ENCODE peak calls at places on chromosomes 7 and 10, in ten cellular contexts. U is activated CD4-positive, alpha-beta T cell treated with anti-CD3 and anti-CD28 coated beads for 24 hours; B is ELF-1; Z is astrocyte of the spinal cord; O is B cell; R is dorsolateral prefrontal cortex; Y is stimulated activated CD8-positive, alpha-beta memory T cell treated with anti-CD3 and anti-CD28 coated beads, Interleukin-15, amount 100 ng/mL, for 24 hours; N is esophagus squamous epithelium; I is foreskin fibroblast; V is amniotic stem cell. L is an unnamed sample.

GRCh38 chr7:5532520-5533335 is 109.1 kb upstream of the TNRC18 start:
- DNase-seq in U (no peak), B (peak), Z (no peak), O (peak), R (peak), Y (no peak), N (no peak), I (no peak), V (no peak), L (peak)

GRCh38 chr7:99379043-99379577 is 4.6 kb downstream of the ARPC1B start:
- DNase-seq in U (no peak), B (peak), Z (peak), O (no peak), R (no peak), Y (no peak), N (no peak), I (peak), V (peak), L (no peak)

GRCh38 chr7:1941464-1942025 is 271.5 kb downstream of the ELFN1 start:
- DNase-seq in U (no peak), B (no peak), Z (no peak), O (no peak), R (no peak), Y (no peak), N (no peak), I (no peak), V (no peak), L (no peak)

GRCh38 chr10:47353351-47353750 is 5.2 kb downstream of the RBP3 start:
- DNase-seq in U (no peak), B (no peak), Z (no peak), O (no peak), R (no peak), Y (no peak), N (no peak), I (no peak), V (no peak), L (no peak)

GRCh38 chr7:92784935-92785334 is 51.4 kb downstream of the CDK6 start:
- DNase-seq in U (no peak), B (no peak), Z (no peak), O (no peak), R (no peak), Y (no peak), N (no peak), I (no peak), V (no peak), L (no peak)

GRCh38 chr7:1393421-1393820 is 65.8 kb downstream of the MICALL2 start:
- DNase-seq in U (no peak), B (no peak), Z (no peak), O (no peak), R (no peak), Y (no peak), N (no peak), I (no peak), V (no peak), L (no peak)

GRCh38 chr10:70132098-70133029 is at the start of gene AIFM2:
- DNase-seq in U (no peak), B (peak), Z (peak), O (peak), R (peak), Y (peak), N (no peak), I (peak), V (no peak), L (no peak)

GRCh38 chr10:58385784-58386112 is 538 bp downstream of the TFAM start:
- DNase-seq in U (no peak), B (no peak), Z (peak), O (no peak), R (peak), Y (no peak), N (no peak), I (no peak), V (peak), L (peak)

GRCh38 chr10:119446441-119447277 is 95.9 kb downstream of the RGS10 start:
- DNase-seq in U (no peak), B (no peak), Z (no peak), O (no peak), R (no peak), Y (no peak), N (no peak), I (no peak), V (no peak), L (no peak)

GRCh38 chr7:151168022-151168786 is 710 bp upstream of the GBX1 start:
- DNase-seq in U (peak), B (peak), Z (no peak), O (peak), R (no peak), Y (peak), N (no peak), I (no peak), V (no peak), L (no peak)

GRCh38 chr10:132129431-132129830 is 57.3 kb upstream of the DPYSL4 start:
- DNase-seq in U (no peak), B (peak), Z (no peak), O (no peak), R (peak), Y (no peak), N (no peak), I (no peak), V (no peak), L (no peak)

GRCh38 chr7:19099924-19100323 is 17.5 kb downstream of the TWIST1 start:
- DNase-seq in U (no peak), B (no peak), Z (no peak), O (no peak), R (no peak), Y (no peak), N (no peak), I (no peak), V (no peak), L (no peak)

GRCh38 chr10:12631216-12631615 is 281.9 kb downstream of the CAMK1D start:
- DNase-seq in U (no peak), B (no peak), Z (no peak), O (no peak), R (no peak), Y (no peak), N (no peak), I (no peak), V (no peak), L (peak)

GRCh38 chr10:42867571-42867970 is 85.0 kb downstream of the BMS1 start:
- DNase-seq in U (no peak), B (no peak), Z (no peak), O (no peak), R (no peak), Y (no peak), N (no peak), I (no peak), V (no peak), L (no peak)

GRCh38 chr7:158396982-158397862 is 190.4 kb downstream of the PTPRN2 start:
- DNase-seq in U (no peak), B (no peak), Z (no peak), O (no peak), R (no peak), Y (no peak), N (no peak), I (no peak), V (no peak), L (no peak)

GRCh38 chr10:86759073-86759672 is 2.8 kb downstream of the BMPR1A start:
- DNase-seq in U (no peak), B (no peak), Z (no peak), O (no peak), R (no peak), Y (no peak), N (no peak), I (no peak), V (no peak), L (no peak)

GRCh38 chr7:129781128-129781855 is 169.8 kb downstream of the NRF1 start:
- DNase-seq in U (no peak), B (no peak), Z (no peak), O (peak), R (no peak), Y (no peak), N (no peak), I (no peak), V (no peak), L (no peak)

GRCh38 chr7:134667899-134668298 is 21.2 kb downstream of the BPGM start:
- DNase-seq in U (no peak), B (no peak), Z (no peak), O (no peak), R (no peak), Y (no peak), N (no peak), I (no peak), V (no peak), L (no peak)

GRCh38 chr10:88962336-88962735 is 9.8 kb upstream of the ACTA2 start:
- DNase-seq in U (no peak), B (no peak), Z (no peak), O (no peak), R (no peak), Y (no peak), N (no peak), I (no peak), V (no peak), L (no peak)

GRCh38 chr10:101131962-101132635 is 999 bp downstream of the TLX1 start:
- DNase-seq in U (no peak), B (no peak), Z (no peak), O (no peak), R (no peak), Y (no peak), N (no peak), I (no peak), V (no peak), L (no peak)

GRCh38 chr10:7887417-7887816 is 69.1 kb downstream of the TAF3 start:
- DNase-seq in U (no peak), B (no peak), Z (peak), O (no peak), R (no peak), Y (no peak), N (no peak), I (peak), V (no peak), L (no peak)

GRCh38 chr7:137754076-137754851 is 92.5 kb downstream of the DGKI start:
- DNase-seq in U (no peak), B (peak), Z (no peak), O (no peak), R (peak), Y (no peak), N (no peak), I (no peak), V (no peak), L (no peak)

GRCh38 chr7:768881-769504 is 41.9 kb upstream of the PRKAR1B start:
- DNase-seq in U (no peak), B (peak), Z (peak), O (no peak), R (peak), Y (no peak), N (no peak), I (no peak), V (no peak), L (no peak)

GRCh38 chr10:108784534-108784933 is 1138.8 kb downstream of the XPNPEP1 start:
- DNase-seq in U (no peak), B (no peak), Z (no peak), O (no peak), R (no peak), Y (no peak), N (no peak), I (no peak), V (no peak), L (no peak)

GRCh38 chr10:97828721-97829120 is 20.9 kb upstream of the GOLGA7B start:
- DNase-seq in U (no peak), B (no peak), Z (no peak), O (no peak), R (no peak), Y (no peak), N (no peak), I (no peak), V (no peak), L (no peak)

GRCh38 chr10:52318136-52318810 is 4.2 kb downstream of the DKK1 start:
- DNase-seq in U (no peak), B (no peak), Z (peak), O (no peak), R (no peak), Y (no peak), N (no peak), I (peak), V (no peak), L (no peak)

GRCh38 chr10:51147644-51148399 is 73.5 kb downstream of the PRKG1 start:
- DNase-seq in U (no peak), B (no peak), Z (no peak), O (no peak), R (no peak), Y (no peak), N (no peak), I (no peak), V (no peak), L (no peak)

GRCh38 chr7:16271355-16271754 is 150.0 kb downstream of the CRPPA start:
- DNase-seq in U (no peak), B (no peak), Z (no peak), O (no peak), R (no peak), Y (no peak), N (no peak), I (no peak), V (no peak), L (no peak)

L was measured in T47D.